ENCODE peak calls at places on chromosomes 13 and 19, in nine cellular contexts. N is skeletal muscle cell, W is NCI-H2081, O is kidney tubule cell, R is tibial artery, Z is EL, T is mucosa of descending colon, D is Peyer's patch, X is dermis blood vessel endothelial cell. J is an unnamed sample.

GRCh38 chr19:51713319-51714285 is 10.2 kb downstream of the HAS1 start:
- DNase-seq in T (no peak), O (no peak), D (no peak), N (no peak), Z (no peak), X (no peak), R (no peak), W (no peak), J (no peak)

GRCh38 chr13:98955336-98955735 is 22.5 kb downstream of the DOCK9 start:
- DNase-seq in X (no peak), T (no peak), W (no peak), N (no peak), D (no peak), R (no peak), O (no peak), Z (no peak), J (no peak)

GRCh38 chr19:55484571-55485438 is at the start of gene NAT14:
- DNase-seq in Z (peak), W (peak), N (no peak), R (no peak), T (peak), X (peak), D (peak), O (peak), J (peak)

GRCh38 chr13:73741111-73741510 is 393.1 kb downstream of the KLF12 start:
- DNase-seq in T (no peak), O (no peak), X (no peak), Z (no peak), D (no peak), R (no peak), W (no peak), N (no peak), J (no peak)

GRCh38 chr13:32010137-32010536 is 21.4 kb upstream of the FRY start:
- DNase-seq in T (no peak), W (no peak), R (no peak), X (no peak), D (no peak), N (no peak), O (no peak), Z (no peak), J (no peak)

GRCh38 chr19:33503791-33504444 is 17.7 kb downstream of the PEPD start:
- DNase-seq in X (no peak), W (no peak), T (no peak), Z (no peak), D (no peak), N (no peak), R (no peak), O (no peak), J (no peak)

GRCh38 chr19:21581646-21582045 is 76.2 kb downstream of the ZNF429 start:
- DNase-seq in N (no peak), R (no peak), D (no peak), X (no peak), Z (no peak), O (no peak), T (no peak), W (no peak), J (no peak)

GRCh38 chr13:100382787-100383186 is 205.8 kb downstream of the GGACT start:
- DNase-seq in O (no peak), R (no peak), N (peak), W (no peak), X (no peak), Z (peak), D (no peak), T (no peak), J (no peak)

GRCh38 chr13:44249439-44249838 is 124.2 kb upstream of the SERP2 start:
- DNase-seq in O (no peak), D (no peak), X (peak), W (no peak), N (peak), Z (peak), R (peak), T (no peak), J (no peak)

GRCh38 chr13:20165417-20166257 is 4.8 kb upstream of the GJA3 start:
- DNase-seq in O (no peak), R (no peak), N (no peak), W (no peak), Z (no peak), X (no peak), T (no peak), D (no peak), J (no peak)

GRCh38 chr19:48551437-48552302 is at the start of gene SULT2B1:
- DNase-seq in R (no peak), O (no peak), Z (no peak), N (no peak), W (peak), T (peak), X (no peak), D (peak), J (no peak)

GRCh38 chr13:94778986-94779385 is 66.6 kb upstream of the SOX21 start:
- DNase-seq in Z (no peak), X (no peak), W (no peak), D (no peak), O (no peak), R (no peak), T (no peak), N (no peak), J (no peak)

GRCh38 chr19:38039966-38040365 is 133.0 kb downstream of the SIPA1L3 start:
- DNase-seq in Z (peak), X (peak), W (no peak), O (peak), R (no peak), N (peak), D (no peak), T (no peak), J (no peak)

GRCh38 chr13:74574964-74575728 is 440.9 kb upstream of the KLF12 start:
- DNase-seq in W (no peak), Z (no peak), N (no peak), X (no peak), T (no peak), R (no peak), O (no peak), D (no peak), J (no peak)

GRCh38 chr19:5036733-5037681 is 68.1 kb downstream of the KDM4B start:
- DNase-seq in N (no peak), X (peak), Z (peak), O (no peak), T (no peak), W (peak), D (no peak), R (no peak), J (no peak)

GRCh38 chr13:80011448-80012212 is 329.3 kb downstream of the SPRY2 start:
- DNase-seq in D (no peak), N (no peak), Z (no peak), R (no peak), T (no peak), W (no peak), O (no peak), X (peak), J (no peak)

GRCh38 chr19:6092329-6093286 is 17.7 kb downstream of the RFX2 start:
- DNase-seq in X (peak), T (peak), W (peak), R (peak), N (no peak), O (peak), Z (peak), D (peak), J (no peak)

GRCh38 chr19:37452500-37453245 is 14.6 kb downstream of the ZNF569 start:
- DNase-seq in T (no peak), D (no peak), O (no peak), Z (no peak), N (no peak), R (no peak), W (no peak), X (no peak), J (no peak)

GRCh38 chr13:46124967-46125933 is 20.4 kb upstream of the CPB2 start:
- DNase-seq in T (no peak), D (no peak), N (no peak), X (peak), Z (peak), R (no peak), W (no peak), O (no peak), J (no peak)

GRCh38 chr13:52846567-52847321 is 1.7 kb downstream of the PCDH8 start:
- DNase-seq in D (peak), O (peak), X (peak), T (peak), R (no peak), Z (peak), W (no peak), N (no peak), J (no peak)

GRCh38 chr13:26377038-26377437 is 123.1 kb downstream of the CDK8 start:
- DNase-seq in R (no peak), Z (peak), O (peak), N (no peak), T (no peak), W (no peak), D (peak), X (peak), J (peak)

GRCh38 chr19:1650627-1651009 is 1.8 kb downstream of the TCF3 start:
- DNase-seq in R (no peak), X (peak), W (no peak), O (no peak), Z (peak), N (no peak), D (no peak), T (no peak), J (no peak)

GRCh38 chr13:27975579-27976361 is 6.7 kb upstream of the CDX2 start:
- DNase-seq in W (no peak), T (no peak), Z (no peak), N (no peak), X (no peak), D (peak), O (no peak), R (peak), J (peak)